ENCODE peak calls at places on chromosomes 16 and 17, in five cellular contexts. P is suprapubic skin, O is transverse colon, Y is upper lobe of left lung, Z is sigmoid colon. V is an unnamed sample.

GRCh38 chr17:3813171-3813570 is 12.2 kb upstream of the ITGAE start:
- DNase-seq in Z (no peak), P (no peak), Y (peak), O (no peak), V (no peak)

GRCh38 chr17:5785867-5786509 is 201.7 kb upstream of the NLRP1 start:
- DNase-seq in Y (no peak), O (no peak), Z (no peak), P (no peak), V (no peak)

GRCh38 chr17:18261146-18261515 is 669 bp downstream of the MIEF2 start:
- DNase-seq in O (peak), Z (peak), Y (peak), P (no peak), V (peak)

GRCh38 chr17:49053171-49053829 is 56.1 kb downstream of the IGF2BP1 start:
- DNase-seq in O (peak), Z (no peak), Y (no peak), P (no peak), V (no peak)

GRCh38 chr17:15363702-15364101 is 22.3 kb upstream of the TEKT3 start:
- DNase-seq in Y (no peak), O (no peak), P (no peak), Z (no peak), V (no peak)

GRCh38 chr17:511833-512251 is 159.2 kb upstream of the RPH3AL start:
- DNase-seq in P (no peak), O (no peak), Y (no peak), Z (no peak), V (no peak)

GRCh38 chr17:61408151-61409041 is 8.8 kb downstream of the TBX2 start:
- DNase-seq in P (peak), Z (peak), O (no peak), Y (peak), V (no peak)

GRCh38 chr16:47660540-47660939 is 199.4 kb downstream of the PHKB start:
- DNase-seq in O (no peak), Z (no peak), P (no peak), Y (no peak), V (no peak)

GRCh38 chr17:17518019-17518418 is 21.8 kb upstream of the RASD1 start:
- DNase-seq in O (no peak), Y (peak), P (no peak), Z (no peak), V (no peak)

GRCh38 chr17:82031303-82031884 is at the start of gene RAC3:
- DNase-seq in P (no peak), Y (peak), Z (no peak), O (no peak), V (no peak)

GRCh38 chr16:49382916-49383315 is 9.3 kb downstream of the C16orf78 start:
- DNase-seq in P (no peak), O (peak), Z (no peak), Y (no peak), V (no peak)

GRCh38 chr16:31487720-31488629 is 5.1 kb downstream of the SLC5A2 start:
- DNase-seq in Z (no peak), Y (peak), P (no peak), O (peak), V (peak)

GRCh38 chr17:41777579-41778188 is 8.8 kb downstream of the JUP start:
- DNase-seq in Z (peak), Y (no peak), O (peak), P (no peak), V (peak)

GRCh38 chr17:13597723-13598347 is 3.9 kb downstream of the HS3ST3A1 start:
- DNase-seq in O (peak), Z (no peak), Y (no peak), P (no peak), V (no peak)

GRCh38 chr17:2198917-2199316 is 104.7 kb downstream of the SMG6 start:
- DNase-seq in P (no peak), O (no peak), Y (no peak), Z (no peak), V (no peak)

GRCh38 chr16:69490707-69491324 is 66.4 kb downstream of the CYB5B start:
- DNase-seq in O (no peak), Y (no peak), P (no peak), Z (peak), V (no peak)

GRCh38 chr17:29120439-29120838 is 59.8 kb downstream of the MYO18A start:
- DNase-seq in Z (no peak), O (no peak), Y (no peak), P (no peak), V (no peak)

GRCh38 chr17:62444063-62444462 is 20.4 kb downstream of the METTL2A start:
- DNase-seq in Y (no peak), Z (no peak), O (no peak), P (no peak), V (no peak)

GRCh38 chr16:75108792-75109731 is 7.5 kb downstream of the LDHD start:
- DNase-seq in Z (peak), O (peak), Y (peak), P (peak), V (peak)

GRCh38 chr17:15432807-15433547 is 34.4 kb downstream of the CDRT4 start:
- DNase-seq in Z (no peak), P (no peak), Y (no peak), O (no peak), V (no peak)

DNA sequence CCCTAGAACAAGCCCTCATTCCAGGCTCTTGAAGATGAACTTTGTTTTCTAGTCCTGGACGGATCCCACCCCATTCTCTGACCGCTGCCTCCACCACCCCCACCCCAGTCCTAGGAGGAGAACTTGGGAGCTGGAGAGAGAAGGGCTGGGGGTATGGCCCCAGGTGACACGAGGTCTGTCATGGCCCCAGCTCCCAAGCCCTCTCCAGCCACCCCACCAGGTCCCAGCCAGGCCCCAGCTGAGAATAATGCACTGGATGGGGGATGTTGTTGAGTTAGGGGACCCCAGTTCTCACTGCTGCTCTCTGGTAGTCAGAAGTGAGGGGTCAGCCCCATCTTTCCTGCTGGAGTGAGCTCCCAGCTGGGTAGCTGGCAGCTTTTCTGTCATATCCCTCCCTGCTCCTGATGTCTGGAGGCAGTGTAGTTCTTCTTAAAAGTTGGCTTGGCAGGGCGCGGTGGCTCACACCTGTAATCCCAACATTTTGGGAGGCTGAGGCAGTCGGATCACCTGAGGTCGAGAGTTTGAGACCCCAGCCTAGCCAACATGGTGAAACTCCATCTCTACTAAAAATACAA is 4.6 kb upstream of the COL1A1 start:
- DNase-seq in Z (peak), O (no peak), P (no peak), Y (peak), V (no peak)
- H3K27ac ChIP-seq in Z (peak), O (peak), P (peak), Y (peak), V (peak)

GRCh38 chr17:69997332-69997731 is 77.7 kb upstream of the KCNJ16 start:
- DNase-seq in O (no peak), Z (no peak), Y (no peak), P (no peak), V (no peak)
- TF ChIP-seq POLR2AphosphoS5 in O (no peak), Z (no peak), Y (no peak), P (no peak), V (no peak)

GRCh38 chr16:23552171-23552570 is 5.0 kb downstream of the EARS2 start:
- DNase-seq in Z (no peak), O (no peak), P (no peak), Y (no peak), V (no peak)

GRCh38 chr16:23557779-23558330 is 328 bp downstream of the UBFD1 start:
- DNase-seq in Y (peak), P (peak), O (peak), Z (peak), V (no peak)

GRCh38 chr16:23561586-23561985 is 4.1 kb downstream of the UBFD1 start:
- DNase-seq in O (no peak), Z (no peak), P (no peak), Y (no peak), V (no peak)

GRCh38 chr16:23554536-23554935 is 2.6 kb downstream of the EARS2 start:
- DNase-seq in Y (no peak), P (no peak), O (no peak), Z (no peak), V (no peak)

DNA sequence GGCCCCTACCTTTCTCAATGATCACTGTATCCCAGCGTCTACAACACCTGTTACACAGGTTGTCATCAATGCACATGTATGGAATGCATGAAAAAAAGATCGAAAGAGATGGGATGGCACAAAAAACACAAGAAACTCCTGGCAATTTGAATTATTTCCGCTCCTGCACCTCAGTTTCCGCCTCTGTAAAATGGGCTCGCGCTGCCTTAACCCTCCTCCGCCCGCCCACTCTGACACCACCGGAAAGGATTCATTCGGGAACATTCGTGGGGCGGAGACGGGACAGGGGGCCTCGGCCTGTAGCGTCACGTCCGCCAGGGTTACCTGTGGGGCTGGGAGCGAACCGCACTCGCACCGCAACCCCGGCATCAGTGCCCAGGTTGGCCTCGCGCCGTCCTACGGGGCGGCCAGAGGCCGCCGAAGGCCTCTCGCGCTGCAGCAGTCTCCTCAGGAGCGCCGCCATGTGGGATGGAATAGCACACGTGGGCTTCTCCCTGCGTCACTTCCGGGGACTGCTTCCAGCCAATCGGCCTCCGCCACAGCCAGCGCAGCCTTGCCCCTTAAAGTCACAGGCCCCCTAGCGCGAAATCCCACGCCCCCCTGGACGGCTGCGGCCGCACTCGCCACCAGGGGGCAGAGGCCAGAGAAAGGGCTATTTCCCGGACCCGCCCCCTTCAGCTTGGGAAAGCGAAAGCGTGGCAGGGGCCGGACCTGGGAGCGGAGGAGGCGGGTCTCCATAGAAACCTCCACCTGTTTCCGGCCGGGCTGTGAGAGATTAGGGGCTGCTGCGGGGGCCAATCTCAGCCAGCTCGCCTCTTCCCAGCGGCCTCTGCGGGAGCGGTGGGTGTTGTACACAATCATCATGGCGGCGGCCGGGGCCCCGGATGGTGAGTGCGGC is at the start of the genes EARS2 and UBFD1:
- DNase-seq in Y (peak), Z (peak), O (peak), P (peak), V (peak)
- TF ChIP-seq POLR2A in Y (peak), Z (peak), O (no peak), P (no peak), V (no peak)

GRCh38 chr17:80664217-80664780 is 119.7 kb downstream of the RPTOR start:
- DNase-seq in Z (no peak), Y (no peak), P (no peak), O (no peak), V (no peak)

GRCh38 chr17:80665792-80666191 is 121.2 kb downstream of the RPTOR start:
- DNase-seq in O (no peak), P (no peak), Y (no peak), Z (no peak), V (no peak)

GRCh38 chr17:80666867-80667266 is 122.2 kb downstream of the RPTOR start:
- DNase-seq in O (no peak), Z (no peak), Y (no peak), P (no peak), V (no peak)

GRCh38 chr17:80662557-80662956 is 117.9 kb downstream of the RPTOR start:
- DNase-seq in Y (no peak), O (no peak), Z (no peak), P (no peak), V (no peak)

DNA sequence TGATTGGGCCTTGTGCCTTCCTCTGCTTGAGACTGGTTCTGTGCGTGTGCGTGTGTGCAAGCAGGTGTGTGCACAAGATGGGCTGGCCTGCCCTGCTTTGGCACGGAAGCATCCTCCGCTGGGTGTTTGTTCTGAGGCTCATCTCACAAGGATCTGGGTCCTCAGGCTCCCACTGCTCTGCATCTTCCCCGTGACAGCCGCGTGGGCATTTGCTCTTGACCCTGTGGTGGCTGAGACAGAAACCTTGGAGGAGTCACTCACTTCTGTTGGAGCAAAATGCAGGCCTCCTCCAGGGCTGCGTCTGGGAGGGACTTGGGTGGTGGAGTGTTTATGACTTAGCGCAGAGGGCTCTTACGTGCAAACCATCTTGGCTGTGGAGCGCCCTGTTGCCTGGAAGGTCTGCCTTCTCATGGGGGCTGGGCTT is 119.2 kb downstream of the RPTOR start:
- DNase-seq in P (no peak), Z (peak), Y (no peak), O (peak), V (no peak)
- H3K27ac ChIP-seq in P (no peak), Z (peak), Y (peak), O (peak), V (no peak)

GRCh38 chr17:63478814-63479494 is 2.1 kb downstream of the ACE start:
- DNase-seq in O (peak), P (peak), Z (peak), Y (no peak), V (peak)
- TF ChIP-seq POLR2AphosphoS5 in O (no peak), P (peak), Z (no peak), Y (no peak), V (peak)

DNA sequence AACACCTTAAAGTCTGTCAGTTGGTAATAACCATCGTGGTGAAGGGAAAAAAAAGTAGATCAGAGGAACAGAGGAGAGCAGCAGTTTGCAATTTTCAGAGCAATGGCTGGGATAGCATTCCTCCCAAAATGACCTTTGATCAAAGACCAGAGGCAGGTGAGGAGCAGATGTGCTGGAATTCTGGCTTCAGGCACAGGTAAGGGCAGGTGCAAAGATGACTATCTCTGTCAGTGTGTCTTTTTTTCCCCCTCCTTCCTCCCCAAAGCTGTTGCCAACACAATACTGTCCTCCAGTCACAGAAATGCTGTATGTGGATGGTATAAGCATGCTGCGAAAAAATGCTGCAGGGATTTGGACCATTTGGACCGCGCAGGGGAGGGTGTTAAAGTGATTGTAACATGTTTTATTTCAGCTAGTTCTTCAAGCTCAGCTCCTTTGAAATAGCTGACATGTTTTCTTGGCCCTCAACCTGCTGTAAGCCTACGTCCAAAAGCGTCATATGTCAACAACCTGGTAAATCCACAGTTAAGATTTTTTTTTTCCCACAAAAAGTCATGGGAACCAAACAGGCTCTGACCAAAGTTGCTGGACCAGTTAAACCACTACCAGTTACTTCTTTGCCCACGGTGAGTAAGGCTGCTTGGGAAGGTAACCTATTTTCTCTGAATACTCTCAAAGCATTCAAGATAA is 166.5 kb downstream of the XYLT1 start:
- DNase-seq in Z (no peak), Y (no peak), O (peak), P (no peak), V (peak)
- TF ChIP-seq POLR2A in Z (no peak), Y (no peak), O (no peak), P (no peak), V (no peak)

GRCh38 chr17:50682441-50682840 is 25.3 kb downstream of the ANKRD40 start:
- DNase-seq in Z (no peak), Y (no peak), P (peak), O (no peak), V (no peak)

GRCh38 chr17:50684612-50685333 is 22.9 kb downstream of the ANKRD40 start:
- DNase-seq in O (peak), P (peak), Y (no peak), Z (peak), V (peak)

GRCh38 chr17:50684288-50684611 is 23.5 kb downstream of the ANKRD40 start:
- DNase-seq in Z (no peak), O (no peak), P (no peak), Y (no peak), V (no peak)

GRCh38 chr17:50682938-50683337 is 24.8 kb downstream of the ANKRD40 start:
- DNase-seq in Y (no peak), P (peak), O (no peak), Z (no peak), V (no peak)

DNA sequence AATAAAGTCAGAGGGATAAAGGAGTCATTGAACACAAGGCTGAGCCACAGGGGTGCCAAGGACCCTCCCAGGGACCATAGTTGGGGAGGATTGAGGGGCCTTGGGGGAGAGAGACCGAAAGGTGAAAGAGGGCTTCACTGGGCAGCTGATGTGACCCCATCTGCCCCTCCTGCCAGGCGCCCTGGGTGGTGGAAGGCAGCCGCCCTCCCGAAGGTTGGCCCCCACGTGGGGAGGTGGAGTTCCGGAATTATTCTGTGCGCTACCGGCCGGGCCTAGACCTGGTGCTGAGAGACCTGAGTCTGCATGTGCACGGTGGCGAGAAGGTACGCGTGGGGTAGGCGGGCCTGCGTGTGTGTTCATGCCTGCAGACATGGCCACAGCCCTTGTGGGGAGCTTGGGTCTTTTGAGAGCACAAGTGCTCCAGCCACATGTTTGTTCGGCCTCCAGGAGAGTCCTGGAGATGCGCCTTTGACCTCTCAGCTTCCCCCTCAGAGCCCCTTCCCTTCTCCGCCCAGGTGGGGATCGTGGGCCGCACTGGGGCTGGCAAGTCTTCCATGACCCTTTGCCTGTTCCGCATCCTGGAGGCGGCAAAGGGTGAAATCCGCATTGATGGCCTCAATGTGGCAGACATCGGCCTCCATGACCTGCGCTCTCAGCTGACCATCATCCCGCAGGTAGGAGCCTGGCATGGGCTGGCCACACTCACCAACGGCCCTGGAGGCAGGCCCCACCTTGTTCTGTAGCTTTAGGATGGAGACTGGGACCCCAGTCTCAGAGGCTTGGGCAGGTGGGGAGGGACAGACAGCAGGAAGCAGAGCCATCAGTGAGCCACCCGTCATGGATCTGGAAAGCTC is 24.1 kb downstream of the ANKRD40 start:
- DNase-seq in P (peak), Y (no peak), Z (peak), O (no peak), V (no peak)
- H3K27ac ChIP-seq in P (no peak), Y (no peak), Z (no peak), O (peak), V (no peak)